ENCODE peak calls at places on chromosomes 3 and 15, in four cellular contexts. T is Karpas-422, Y is left ventricle myocardium inferior, N is breast epithelium. S is an unnamed sample.

GRCh38 chr15:47750030-47750739 is 32.9 kb downstream of the SEMA6D start:
- DNase-seq in N (no peak), T (no peak), Y (no peak), S (no peak)

GRCh38 chr15:94346272-94346671 is 114.9 kb downstream of the MCTP2 start:
- DNase-seq in T (peak), Y (no peak), N (no peak), S (no peak)

GRCh38 chr3:43105224-43105596 is 669 bp downstream of the POMGNT2 start:
- DNase-seq in Y (no peak), N (no peak), T (no peak), S (peak)

GRCh38 chr3:169238562-169238961 is 424.9 kb downstream of the MECOM start:
- DNase-seq in Y (no peak), N (no peak), T (peak), S (no peak)

GRCh38 chr3:108488631-108489030 is 21.8 kb downstream of the MYH15 start:
- DNase-seq in T (no peak), Y (no peak), N (no peak), S (no peak)

GRCh38 chr3:98587654-98588532 is 5.5 kb downstream of the CPOX start:
- DNase-seq in T (no peak), Y (no peak), N (no peak), S (no peak)

GRCh38 chr3:87856126-87856525 is 202.7 kb downstream of the CGGBP1 start:
- DNase-seq in T (no peak), N (no peak), Y (no peak), S (no peak)

GRCh38 chr3:156792945-156793344 is 33.2 kb upstream of the LEKR1 start:
- DNase-seq in N (no peak), Y (no peak), T (no peak), S (no peak)

GRCh38 chr3:100354850-100355249 is 20.3 kb downstream of the NIT2 start:
- DNase-seq in N (no peak), Y (no peak), T (no peak), S (no peak)

GRCh38 chr3:39668420-39668819 is 141.0 kb upstream of the MYRIP start:
- DNase-seq in T (peak), Y (no peak), N (no peak), S (no peak)

GRCh38 chr3:89360155-89360554 is 252.7 kb downstream of the EPHA3 start:
- DNase-seq in Y (no peak), T (no peak), N (no peak), S (no peak)

GRCh38 chr15:26838742-26839460 is 28.0 kb upstream of the GABRA5 start:
- DNase-seq in Y (no peak), N (no peak), T (peak), S (no peak)

GRCh38 chr3:110243081-110243480 is 828.5 kb upstream of the NECTIN3 start:
- DNase-seq in Y (no peak), N (no peak), T (no peak), S (no peak)

GRCh38 chr3:156350786-156351185 is 204.1 kb downstream of the SSR3 start:
- DNase-seq in T (no peak), N (no peak), Y (no peak), S (no peak)

GRCh38 chr3:37130448-37130847 is 43.9 kb downstream of the LRRFIP2 start:
- DNase-seq in Y (no peak), N (no peak), T (no peak), S (no peak)

GRCh38 chr3:136802481-136802996 is 16.4 kb upstream of the SLC35G2 start:
- DNase-seq in N (no peak), Y (no peak), T (no peak), S (no peak)

GRCh38 chr3:37787027-37787868 is 74.4 kb upstream of the CTDSPL start:
- DNase-seq in N (no peak), T (no peak), Y (no peak), S (no peak)

GRCh38 chr15:57496594-57496945 is 95.1 kb upstream of the MYZAP start:
- DNase-seq in N (no peak), T (no peak), Y (no peak), S (no peak)

GRCh38 chr3:96863129-96863740 is 48.8 kb downstream of the EPHA6 start:
- DNase-seq in Y (no peak), T (peak), N (peak), S (no peak)

GRCh38 chr3:37126856-37127255 is 47.5 kb downstream of the LRRFIP2 start:
- DNase-seq in Y (no peak), N (no peak), T (no peak), S (no peak)

GRCh38 chr3:90241481-90241880 is 1134.1 kb downstream of the EPHA3 start:
- DNase-seq in Y (no peak), N (no peak), T (no peak), S (no peak)

GRCh38 chr3:78867409-78868372 is 900.1 kb downstream of the ROBO1 start:
- DNase-seq in N (no peak), T (no peak), Y (no peak), S (no peak)

GRCh38 chr3:78736863-78737262 is 1030.9 kb downstream of the ROBO1 start:
- DNase-seq in T (no peak), Y (no peak), N (no peak), S (no peak)

GRCh38 chr3:18153571-18154173 is 271.5 kb downstream of the SATB1 start:
- DNase-seq in Y (no peak), N (no peak), T (no peak), S (no peak)

GRCh38 chr3:196968233-196969000 is at the start of gene PIGZ:
- DNase-seq in Y (peak), T (peak), N (no peak), S (no peak)

DNA sequence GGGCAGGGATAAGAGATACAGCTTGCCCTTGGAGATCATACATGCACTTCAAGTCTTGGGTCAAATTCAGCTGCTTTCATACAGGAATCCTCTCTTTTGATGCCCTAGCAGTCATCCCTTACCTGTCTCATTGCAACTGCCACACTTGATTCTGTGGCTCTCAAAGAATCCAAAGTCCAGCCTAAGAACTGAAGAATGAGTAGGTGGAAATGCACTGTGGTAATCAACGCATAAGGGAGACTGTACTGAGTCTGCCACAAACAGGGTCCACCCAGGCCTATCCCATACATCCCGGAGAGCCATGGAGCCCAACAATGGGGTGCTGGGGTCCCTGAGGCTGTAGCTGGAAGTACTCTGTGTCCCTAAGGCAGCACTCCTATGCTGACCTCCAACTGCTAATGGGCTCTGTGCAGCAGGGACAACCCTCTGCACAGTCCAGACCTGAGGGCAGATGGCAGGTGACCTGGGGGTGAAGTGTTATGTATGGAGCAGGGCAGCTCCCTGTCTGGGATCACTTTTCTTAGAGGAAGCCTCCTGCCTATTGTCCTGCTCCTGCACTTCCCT is 1.7 kb upstream of the VPS18 start:
- DNase-seq in Y (no peak), N (no peak), T (no peak), S (no peak)
- H3K4me3 ChIP-seq in Y (no peak), N (no peak), T (no peak), S (no peak)

DNA sequence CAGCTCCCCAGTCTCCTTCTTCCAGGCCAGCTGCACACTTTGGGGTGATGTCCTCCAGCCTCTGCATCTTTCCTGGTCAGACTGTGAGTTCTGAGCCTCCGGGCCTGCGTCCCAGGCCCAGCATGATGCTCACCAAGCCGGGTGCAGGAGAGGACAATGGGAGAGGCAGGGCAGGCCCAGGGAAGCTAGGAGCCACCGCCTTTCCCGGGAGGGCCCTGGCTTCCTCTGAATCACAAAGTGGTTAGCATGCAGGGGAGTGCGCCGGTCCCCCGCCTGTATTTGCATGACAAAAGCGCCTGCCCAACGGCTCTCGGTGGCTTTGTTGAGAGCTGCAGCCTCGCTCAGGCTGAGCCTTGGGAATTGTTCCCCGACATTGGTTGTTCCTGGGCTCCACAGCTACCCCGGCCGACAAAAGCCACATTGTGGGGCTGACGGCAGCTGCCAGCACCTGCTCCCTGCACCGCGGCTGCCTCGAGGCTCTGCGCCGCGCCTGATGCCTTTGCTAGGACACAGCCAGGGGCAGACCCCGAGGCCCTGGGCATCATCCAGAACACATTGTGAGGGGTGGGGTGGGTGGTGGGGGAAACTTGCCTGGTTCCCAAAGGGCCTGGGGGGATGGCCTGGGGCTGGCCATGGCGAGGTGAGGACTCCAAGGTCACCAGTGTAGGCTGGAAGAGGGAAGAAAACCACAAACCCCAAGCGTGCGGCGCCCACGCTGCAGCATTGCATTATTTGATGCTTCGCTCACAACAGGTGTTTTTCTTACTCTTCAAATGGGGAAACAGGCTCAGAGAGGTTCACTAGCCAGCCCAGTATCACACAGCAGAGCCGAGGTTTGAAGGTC is 20.0 kb upstream of the KLF13 start:
- DNase-seq in N (no peak), T (peak), Y (peak), S (no peak)
- H3K27ac ChIP-seq in N (no peak), T (peak), Y (peak), S (no peak)

GRCh38 chr3:57594144-57594543 is 3.0 kb downstream of the ARF4 start:
- DNase-seq in T (no peak), Y (no peak), N (no peak), S (no peak)

GRCh38 chr3:57594576-57594975 is 2.6 kb downstream of the ARF4 start:
- DNase-seq in N (no peak), T (no peak), Y (no peak), S (no peak)

GRCh38 chr3:57596495-57597239 is 477 bp downstream of the ARF4 start:
- DNase-seq in N (peak), Y (peak), T (peak), S (peak)

GRCh38 chr3:57587946-57588345 is 9.2 kb downstream of the ARF4 start:
- DNase-seq in Y (no peak), T (no peak), N (no peak), S (no peak)

DNA sequence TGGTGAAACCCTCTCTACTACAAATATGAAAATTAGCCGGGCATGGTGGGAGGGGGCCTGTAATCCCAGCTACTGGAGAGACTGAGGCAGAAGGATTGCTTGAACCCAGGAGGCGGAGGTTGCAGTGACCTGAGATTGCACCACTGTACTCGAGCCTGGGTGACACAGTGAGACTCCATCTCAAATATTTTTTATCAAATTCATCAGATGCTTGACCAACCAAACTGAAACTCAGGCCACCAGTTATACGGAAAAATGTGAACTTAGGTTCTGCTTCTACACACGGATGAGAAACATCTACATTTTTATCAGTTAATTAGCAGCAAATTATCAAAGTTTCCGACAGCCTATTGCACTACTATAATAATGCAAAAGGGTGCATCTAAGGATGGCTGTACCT is 4.8 kb downstream of the ARF4 start:
- DNase-seq in T (no peak), Y (no peak), N (no peak), S (no peak)
- H3K4me3 ChIP-seq in T (no peak), Y (no peak), N (no peak), S (no peak)

GRCh38 chr3:24388159-24388558 is 106.5 kb downstream of the THRB start:
- DNase-seq in Y (no peak), T (no peak), N (no peak), S (no peak)
- H3K27ac ChIP-seq in Y (no peak), T (no peak), N (peak), S (no peak)

DNA sequence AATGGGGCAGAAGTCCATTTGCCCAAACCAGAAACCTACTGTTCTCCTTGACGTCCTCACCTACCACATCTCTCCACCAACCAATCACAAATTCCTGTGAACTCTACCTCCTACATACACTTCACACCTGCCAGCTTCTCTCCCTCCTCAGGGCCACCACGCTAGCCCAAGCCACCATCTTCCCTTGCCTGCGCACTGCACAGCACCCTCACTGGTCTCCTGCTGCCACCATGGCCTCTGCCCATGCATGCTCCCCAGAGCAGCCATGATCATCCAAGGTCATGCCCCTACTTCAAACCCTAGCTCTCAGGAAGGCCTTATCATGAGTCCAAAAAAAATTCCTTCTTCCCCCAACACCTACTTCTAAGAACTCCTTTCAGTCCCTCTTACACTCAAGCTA is 1.1 kb upstream of the EPHB3 start:
- DNase-seq in Y (no peak), N (peak), T (no peak), S (no peak)
- H3K4me3 ChIP-seq in Y (peak), N (no peak), T (no peak), S (peak)

DNA sequence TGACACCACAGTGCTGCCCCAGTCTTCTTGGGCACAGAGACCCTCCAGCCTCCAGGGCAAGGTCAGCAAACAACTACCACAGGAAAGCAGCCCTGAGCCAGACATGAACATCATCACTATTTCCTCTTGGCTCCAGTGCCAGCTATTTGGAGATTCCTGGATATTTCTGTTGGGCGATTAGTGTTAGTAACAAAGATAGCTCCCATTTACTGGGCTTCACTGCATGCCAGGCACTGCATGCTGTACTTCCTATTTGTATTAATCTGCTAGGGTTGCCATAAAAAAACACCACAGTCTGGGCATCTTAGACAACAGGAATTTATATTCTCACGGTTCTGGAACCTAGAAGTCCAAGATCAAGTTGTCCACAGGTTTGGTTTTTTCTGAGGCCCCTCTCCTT is 255.1 kb upstream of the STT3B start:
- DNase-seq in N (no peak), Y (no peak), T (no peak), S (no peak)
- H3K27ac ChIP-seq in N (no peak), Y (no peak), T (no peak), S (no peak)

DNA sequence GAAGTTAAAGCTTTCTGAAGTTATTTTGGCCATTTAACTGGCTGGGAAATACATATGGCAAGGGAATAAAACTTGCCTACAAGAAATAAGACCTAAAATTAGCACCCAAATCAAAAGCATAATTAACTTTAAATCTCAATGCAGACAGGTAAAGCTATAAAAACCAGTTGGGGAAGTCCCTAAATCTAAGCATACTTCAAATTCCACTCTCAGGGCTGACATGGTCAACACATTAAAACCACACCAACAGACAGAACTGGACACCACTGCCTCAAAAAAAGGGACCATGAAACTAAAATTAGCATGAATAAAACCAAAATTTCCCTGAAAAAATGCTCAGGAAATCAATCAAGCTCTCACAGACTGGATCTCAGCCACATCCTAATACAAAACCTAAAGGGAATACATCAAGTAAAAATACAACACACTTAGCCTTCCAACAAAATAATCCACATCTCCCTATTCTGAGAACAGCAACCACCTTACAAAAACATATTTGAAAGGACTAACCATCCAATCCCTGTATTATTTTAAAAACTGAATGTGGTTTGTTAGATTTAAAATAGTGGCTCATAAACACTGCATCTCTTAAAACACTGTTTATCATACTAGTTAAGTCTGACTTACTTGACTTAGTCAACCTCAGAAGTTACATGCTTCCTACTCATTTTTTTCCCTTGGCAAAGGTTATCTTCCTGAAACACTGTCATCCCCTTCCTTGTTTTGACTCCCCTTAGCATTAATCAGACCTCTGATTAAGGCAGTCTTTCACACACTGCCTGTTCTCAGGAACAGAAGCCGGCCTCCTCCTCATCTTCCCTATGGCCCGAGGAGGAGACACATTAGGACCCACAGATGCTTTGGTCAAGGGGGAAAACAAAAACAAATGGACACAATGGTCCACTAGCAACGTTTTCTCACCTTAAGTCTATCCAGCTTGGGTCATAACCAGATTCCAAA is 8.3 kb downstream of the TRA2B start:
- DNase-seq in Y (no peak), N (no peak), T (peak), S (no peak)
- H3K4me3 ChIP-seq in Y (peak), N (no peak), T (no peak), S (peak)